ENCODE peak calls at places on chromosomes 16 and 17, in five cellular contexts. N is NCI-H524, S is fibroblast of the aortic adventitia, R is heart left ventricle, B is T follicular helper cell. A is an unnamed sample.

GRCh38 chr17:78249074-78249835 is 17.8 kb downstream of the TMEM235 start:
- DNase-seq in S (no peak), R (no peak), N (no peak), B (no peak), A (no peak)

GRCh38 chr17:78492116-78492799 is 84.9 kb downstream of the DNAH17 start:
- DNase-seq in S (no peak), N (peak), B (no peak), R (no peak), A (no peak)

GRCh38 chr16:77374384-77374783 is 60.5 kb downstream of the ADAMTS18 start:
- DNase-seq in S (no peak), R (no peak), B (no peak), N (peak), A (no peak)

GRCh38 chr17:30961213-30962188 is 9.3 kb upstream of the RNF135 start:
- DNase-seq in N (no peak), S (peak), R (no peak), B (peak), A (no peak)

GRCh38 chr17:428414-428813 is 75.8 kb upstream of the RPH3AL start:
- DNase-seq in R (no peak), N (no peak), S (no peak), B (no peak), A (no peak)

GRCh38 chr16:50284131-50284911 is 18.0 kb downstream of the ADCY7 start:
- DNase-seq in B (no peak), R (no peak), S (no peak), N (peak), A (no peak)

GRCh38 chr17:58911741-58912343 is 156.2 kb downstream of the PPM1E start:
- DNase-seq in N (no peak), S (no peak), R (no peak), B (no peak), A (no peak)

GRCh38 chr16:3797473-3797872 is 80.1 kb upstream of the TRAP1 start:
- DNase-seq in N (no peak), R (no peak), S (no peak), B (no peak), A (no peak)

GRCh38 chr17:72380120-72380519 is 259.3 kb downstream of the SOX9 start:
- DNase-seq in R (no peak), N (no peak), S (no peak), B (no peak), A (no peak)

GRCh38 chr16:50301626-50302471 is 35.5 kb downstream of the ADCY7 start:
- DNase-seq in S (peak), N (no peak), R (peak), B (no peak), A (no peak)

GRCh38 chr17:69269174-69269998 is 40.8 kb upstream of the ABCA10 start:
- DNase-seq in N (no peak), R (no peak), B (no peak), S (peak), A (no peak)

GRCh38 chr17:15918661-15919259 is 26.2 kb upstream of the ADORA2B start:
- DNase-seq in N (no peak), B (no peak), R (peak), S (no peak), A (no peak)

GRCh38 chr17:47678196-47678595 is 15.8 kb upstream of the TBKBP1 start:
- DNase-seq in B (no peak), S (no peak), N (no peak), R (no peak), A (no peak)

GRCh38 chr17:76572201-76572910 is 13.3 kb downstream of the ST6GALNAC2 start:
- DNase-seq in B (no peak), S (no peak), R (no peak), N (no peak), A (no peak)

GRCh38 chr16:53064179-53064578 is 9.4 kb downstream of the CHD9 start:
- DNase-seq in B (no peak), N (no peak), S (no peak), R (no peak), A (no peak)

GRCh38 chr17:41910701-41911391 is 7.9 kb downstream of the ACLY start:
- DNase-seq in R (no peak), B (no peak), S (peak), N (no peak), A (no peak)

GRCh38 chr17:66540131-66540781 is 237.8 kb downstream of the PRKCA start:
- DNase-seq in S (peak), B (no peak), R (peak), N (no peak), A (no peak)

GRCh38 chr17:34412965-34413441 is 50.0 kb upstream of the CCL1 start:
- DNase-seq in B (no peak), S (peak), R (no peak), N (no peak), A (no peak)

GRCh38 chr16:51453296-51453695 is 302.2 kb upstream of the SALL1 start:
- DNase-seq in B (no peak), S (no peak), N (no peak), R (no peak), A (no peak)

GRCh38 chr16:47627056-47627455 is 165.9 kb downstream of the PHKB start:
- DNase-seq in R (no peak), B (no peak), N (no peak), S (no peak), A (no peak)

GRCh38 chr17:82917656-82918345 is 78.0 kb upstream of the ZNF750 start:
- DNase-seq in S (peak), R (peak), N (no peak), B (no peak), A (no peak)

GRCh38 chr16:86457621-86458456 is 52.5 kb upstream of the FOXF1 start:
- DNase-seq in S (peak), B (no peak), R (peak), N (no peak), A (no peak)

GRCh38 chr17:80769936-80770625 is 221.6 kb upstream of the CHMP6 start:
- DNase-seq in R (no peak), N (no peak), S (no peak), B (no peak), A (no peak)

GRCh38 chr17:39208893-39209292 is 8.8 kb downstream of the RPL19 start:
- DNase-seq in R (no peak), S (no peak), B (peak), N (peak), A (no peak)

A was measured in T-helper 17 cell.